ENCODE peak calls at places on chromosomes 13 and 19, in four cellular contexts. V is ovary, Z is WERI-Rb-1, G is choroid plexus epithelial cell. N is an unnamed sample.

GRCh38 chr19:17743874-17744273 is 7.4 kb upstream of the FCHO1 start:
- DNase-seq in V (no peak), Z (no peak), G (peak; percentile 37), N (peak; percentile 76)

GRCh38 chr13:110546933-110547332 is 14.6 kb downstream of the RAB20 start:
- DNase-seq in V (peak; percentile 98), Z (no peak), G (peak; percentile 95), N (peak; percentile 97)

GRCh38 chr19:17075860-17076538 is 422 bp downstream of the MYO9B start:
- DNase-seq in V (peak; percentile 44), Z (peak; percentile 35), G (peak; percentile 27), N (no peak)

GRCh38 chr19:12733369-12733896 is 1.1 kb downstream of the TRIR start:
- DNase-seq in V (no peak), Z (peak; percentile 58), G (peak; percentile 64), N (peak; percentile 49)

GRCh38 chr13:60274664-60275063 is 110.9 kb upstream of the DIAPH3 start:
- DNase-seq in V (no peak), Z (no peak), G (no peak), N (no peak)

GRCh38 chr19:17673937-17674799 is 14.0 kb downstream of the UNC13A start:
- DNase-seq in V (no peak), Z (no peak), G (no peak), N (no peak)

GRCh38 chr13:40338217-40338616 is 328.2 kb downstream of the FOXO1 start:
- DNase-seq in V (no peak), Z (no peak), G (no peak), N (no peak)

GRCh38 chr13:110471833-110472162 is 89.7 kb downstream of the RAB20 start:
- DNase-seq in V (no peak), Z (peak; percentile 75), G (peak; percentile 87), N (peak; percentile 56)

GRCh38 chr19:7145494-7145893 is 76.0 kb downstream of the ZNF557 start:
- DNase-seq in V (no peak), Z (no peak), G (no peak), N (no peak)

GRCh38 chr13:28792992-28793391 is 27.1 kb upstream of the MTUS2 start:
- DNase-seq in V (no peak), Z (no peak), G (peak; percentile 79), N (peak; percentile 76)

GRCh38 chr13:21100211-21100610 is 38.8 kb upstream of the LATS2 start:
- DNase-seq in V (no peak), Z (no peak), G (no peak), N (no peak)

GRCh38 chr13:24923305-24923640 is 159.3 kb downstream of the RNF17 start:
- DNase-seq in V (no peak), Z (no peak), G (peak; percentile 88), N (peak; percentile 86)

GRCh38 chr13:23889598-23890224 is 511 bp upstream of the MIPEP start:
- DNase-seq in V (no peak), Z (peak; percentile 74), G (no peak), N (no peak)
- H3K4me3 ChIP-seq in V (peak overlapping the region; percentile 99), Z (peak overlapping the region; percentile 80), G (peak overlapping the region; percentile 94), N (peak overlapping the region; percentile 78)

GRCh38 chr19:35155441-35155840 is 906 bp downstream of the FXYD5 start:
- DNase-seq in V (no peak), Z (no peak), G (no peak), N (no peak)

GRCh38 chr19:35155981-35156672 is 1.6 kb downstream of the FXYD5 start:
- DNase-seq in V (no peak), Z (no peak), G (no peak), N (no peak)

GRCh38 chr19:35153701-35154534 is 617 bp upstream of the FXYD5 start:
- DNase-seq in V (no peak), Z (peak; percentile 73), G (peak; percentile 36), N (peak; percentile 34)

GRCh38 chr19:35156673-35157014 is 2.1 kb downstream of the FXYD5 start:
- DNase-seq in V (no peak), Z (no peak), G (no peak), N (no peak)

GRCh38 chr19:35154535-35155406 is at the start of gene FXYD5:
- DNase-seq in V (no peak), Z (peak; percentile 69), G (peak; percentile 68), N (peak; percentile 87)
- TF ChIP-seq CTCF in V (no peak), Z (no peak), G (no peak), N (peak; percentile 18)

GRCh38 chr19:22617614-22618325 is 16.4 kb upstream of the ZNF492 start:
- DNase-seq in V (peak; percentile 75), Z (no peak), G (no peak), N (no peak)
- H3K4me3 ChIP-seq in V (no peak overlapping the region), Z (no peak overlapping the region), G (no peak overlapping the region), N (no peak overlapping the region)

GRCh38 chr19:46571495-46571894 is 29.6 kb upstream of the CALM3 start:
- DNase-seq in V (no peak), Z (peak; percentile 75), G (peak; percentile 19), N (peak; percentile 28)
- TF ChIP-seq CTCF in V (no peak), Z (peak; percentile 54), G (peak; percentile 41), N (peak; percentile 35)

DNA sequence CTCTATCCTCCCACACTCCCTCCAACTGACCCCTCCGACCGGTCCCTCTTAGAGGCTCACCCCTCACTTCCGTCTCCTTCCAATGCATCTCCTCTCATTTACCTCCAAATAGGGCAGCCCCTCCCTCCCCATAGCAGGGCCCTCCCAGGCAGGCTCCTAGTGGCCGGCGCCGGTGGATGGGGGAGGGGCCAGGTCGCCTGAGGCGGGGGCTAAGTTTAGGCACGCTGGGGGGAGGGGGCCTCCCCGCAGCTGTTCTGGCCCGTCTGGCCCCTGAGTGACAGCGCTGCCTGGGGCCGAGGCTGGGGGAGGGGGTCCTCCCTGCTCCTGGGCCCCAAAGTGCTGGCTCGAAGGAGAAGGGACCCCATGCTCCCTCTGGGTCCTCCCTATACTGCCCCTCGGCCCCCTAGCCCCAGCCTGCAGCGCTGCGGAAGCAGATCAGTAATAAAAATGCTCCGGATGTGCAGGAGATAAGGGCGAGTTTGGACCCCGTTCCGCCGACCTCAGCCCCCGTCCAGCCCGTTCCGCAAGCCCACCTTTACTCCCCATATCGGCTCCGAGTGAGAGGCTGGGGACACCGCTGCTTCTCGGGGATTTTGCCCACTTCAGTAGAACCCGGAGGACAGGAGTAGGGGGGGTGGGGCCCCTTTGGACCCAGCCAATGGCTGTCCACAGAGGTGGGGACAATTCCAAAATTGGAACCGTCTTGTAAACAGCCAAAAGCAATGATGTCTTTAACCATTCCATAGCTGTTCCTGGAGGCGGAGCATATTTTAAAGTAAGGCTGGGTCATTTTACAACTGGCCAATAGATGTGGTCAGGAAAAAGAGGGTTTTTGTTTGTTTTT is 4.0 kb downstream of the RTN2 start:
- DNase-seq in V (no peak), Z (peak; percentile 77), G (peak; percentile 82), N (peak; percentile 88)
- H3K4me3 ChIP-seq in V (peak overlapping the region; percentile 46), Z (peak overlapping the region; percentile 45), G (peak overlapping the region; percentile 73), N (peak overlapping the region; percentile 66)

DNA sequence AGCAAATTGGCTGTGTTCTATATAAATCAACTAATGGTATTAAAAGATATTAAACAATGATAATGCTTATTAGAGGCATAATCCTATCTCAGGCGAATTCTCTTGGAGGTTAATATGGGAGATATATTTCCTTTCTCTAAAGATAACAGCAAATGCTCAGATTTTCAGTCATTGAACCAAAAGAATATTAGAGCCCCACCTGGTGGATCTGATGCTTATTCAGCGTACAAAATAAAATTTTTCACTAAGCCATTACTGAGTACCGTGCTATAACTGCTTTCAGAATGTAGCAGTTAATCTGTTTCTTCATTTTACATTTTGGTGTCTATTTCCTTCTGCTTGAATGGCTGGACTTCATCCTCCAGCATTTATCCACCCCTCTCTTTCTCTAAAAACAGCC is 143.3 kb upstream of the IPO5 start:
- DNase-seq in V (no peak), Z (no peak), G (peak; percentile 59), N (peak; percentile 50)
- TF ChIP-seq CTCF in V (no peak), Z (peak; percentile 39), G (peak; percentile 67), N (peak; percentile 64)

GRCh38 chr19:35845215-35846037 is 6.9 kb downstream of the NPHS1 start:
- DNase-seq in V (no peak), Z (no peak), G (no peak), N (no peak)
- H3K4me3 ChIP-seq in V (no peak overlapping the region), Z (no peak overlapping the region), G (no peak overlapping the region), N (no peak overlapping the region)

DNA sequence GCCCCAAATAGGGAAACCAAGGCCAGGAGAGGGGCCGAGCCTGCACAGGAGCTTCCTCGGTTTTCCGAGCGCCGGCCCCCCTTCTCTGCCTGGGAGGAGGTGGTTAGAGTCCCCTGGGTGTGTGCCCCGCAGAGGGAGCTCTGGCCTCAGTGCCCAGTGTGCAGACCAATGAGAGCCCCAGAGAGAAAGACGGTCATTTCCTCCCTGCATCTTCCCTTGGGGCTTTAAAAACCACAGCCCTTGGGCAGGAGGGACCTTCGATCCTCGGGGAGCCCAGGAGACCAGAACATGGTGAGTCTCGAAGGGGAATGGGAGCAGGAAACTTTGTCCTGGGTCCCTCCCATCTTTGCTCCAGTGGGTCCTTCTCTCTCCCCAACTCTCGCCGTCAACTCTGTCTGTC is at the start of gene C5AR1:
- DNase-seq in V (no peak), Z (no peak), G (no peak), N (no peak)
- TF ChIP-seq CTCF in V (no peak), Z (no peak), G (no peak), N (no peak)

DNA sequence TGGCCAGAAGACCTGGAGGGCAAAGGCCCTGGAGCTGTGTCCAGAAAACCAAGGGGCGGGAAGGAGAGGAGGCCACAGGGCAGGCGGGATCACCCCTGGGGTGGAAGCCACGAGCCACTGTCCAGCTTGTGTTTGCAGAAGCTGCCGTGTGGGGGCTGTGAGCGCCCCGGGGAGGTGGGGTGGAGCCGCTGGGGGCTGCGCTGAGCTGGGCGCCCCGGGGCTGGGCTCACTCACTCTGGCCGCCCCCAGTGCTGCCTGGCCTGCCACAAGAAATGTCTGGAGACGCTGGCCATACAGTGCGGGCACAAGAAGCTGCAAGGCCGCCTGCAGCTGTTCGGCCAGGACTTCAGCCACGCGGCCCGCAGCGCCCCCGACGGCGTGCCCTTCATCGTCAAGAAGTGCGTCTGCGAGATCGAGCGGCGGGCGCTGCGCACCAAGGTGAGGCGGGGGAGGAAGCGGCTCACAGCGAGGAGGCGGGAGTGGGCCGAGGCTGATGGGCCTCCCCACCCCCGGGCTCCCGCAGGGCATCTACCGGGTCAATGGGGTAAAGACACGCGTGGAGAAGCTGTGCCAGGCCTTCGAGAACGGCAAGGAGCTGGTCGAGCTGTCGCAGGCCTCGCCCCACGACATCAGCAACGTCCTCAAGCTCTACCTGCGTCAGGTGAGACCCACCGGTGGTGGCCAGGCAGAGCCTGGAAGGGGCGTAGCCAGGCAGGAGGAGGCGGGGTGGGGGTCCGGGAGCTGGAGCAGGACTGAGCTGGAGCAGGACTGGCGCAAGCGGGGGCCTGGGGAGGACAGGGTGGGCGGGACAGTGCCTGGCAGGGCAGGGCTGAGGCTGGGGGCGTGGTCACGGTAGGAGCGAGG is 13.6 kb downstream of the POLR2E start:
- DNase-seq in V (no peak), Z (no peak), G (no peak), N (no peak)
- H3K4me3 ChIP-seq in V (no peak overlapping the region), Z (no peak overlapping the region), G (no peak overlapping the region), N (no peak overlapping the region)